ENCODE peak calls at places on chromosome 18, in nine cellular contexts. K, I, C, B, M, R, A, F and V are unnamed samples.
A peak's percentile ranks its signal among the peaks of the same experiment; 100 is the strongest.

GRCh38 chr18:71442830-71443229 is 1101.3 kb downstream of the CBLN2 start:
- DNase-seq in K (no peak), M (no peak), R (no peak), B (no peak), A (no peak), I (no peak), F (no peak), C (no peak), V (no peak)

GRCh38 chr18:44229693-44230108 is 451.0 kb upstream of the SETBP1 start:
- DNase-seq in M (peak; percentile 92), I (no peak), F (peak; percentile 62), B (peak; percentile 36), K (no peak), A (no peak), R (no peak), C (no peak), V (peak; percentile 44)

GRCh38 chr18:3217930-3218647 is 1.7 kb downstream of the MYOM1 start:
- DNase-seq in B (no peak), R (no peak), M (no peak), K (peak; percentile 60), I (no peak), A (peak; percentile 57), C (peak; percentile 41), F (no peak), V (peak; percentile 61)

GRCh38 chr18:4658804-4659203 is 203.7 kb upstream of the DLGAP1 start:
- DNase-seq in B (no peak), R (no peak), M (no peak), C (no peak), I (no peak), F (no peak), A (no peak), K (no peak), V (no peak)

GRCh38 chr18:51890762-51891161 is 449.2 kb upstream of the DCC start:
- DNase-seq in F (peak; percentile 58), M (no peak), C (peak; percentile 73), A (no peak), I (no peak), R (no peak), B (no peak), K (no peak), V (peak; percentile 49)

GRCh38 chr18:39434223-39434622 is 1868.6 kb upstream of the CELF4 start:
- DNase-seq in B (no peak), K (no peak), F (no peak), I (no peak), R (no peak), M (no peak), C (no peak), A (no peak), V (no peak)

GRCh38 chr18:62555135-62555534 is 32.3 kb downstream of the ZCCHC2 start:
- DNase-seq in B (peak; percentile 76), R (no peak), A (peak; percentile 36), K (no peak), C (no peak), M (no peak), I (no peak), F (no peak), V (no peak)

GRCh38 chr18:28905509-28905908 is 728.6 kb upstream of the CDH2 start:
- DNase-seq in F (no peak), M (no peak), K (no peak), R (no peak), I (no peak), A (no peak), C (no peak), B (peak; percentile 49), V (no peak)

GRCh38 chr18:34795070-34795740 is 85.1 kb downstream of the DTNA start:
- DNase-seq in K (no peak), B (no peak), R (no peak), M (no peak), I (no peak), F (no peak), A (no peak), C (no peak), V (no peak)

DNA sequence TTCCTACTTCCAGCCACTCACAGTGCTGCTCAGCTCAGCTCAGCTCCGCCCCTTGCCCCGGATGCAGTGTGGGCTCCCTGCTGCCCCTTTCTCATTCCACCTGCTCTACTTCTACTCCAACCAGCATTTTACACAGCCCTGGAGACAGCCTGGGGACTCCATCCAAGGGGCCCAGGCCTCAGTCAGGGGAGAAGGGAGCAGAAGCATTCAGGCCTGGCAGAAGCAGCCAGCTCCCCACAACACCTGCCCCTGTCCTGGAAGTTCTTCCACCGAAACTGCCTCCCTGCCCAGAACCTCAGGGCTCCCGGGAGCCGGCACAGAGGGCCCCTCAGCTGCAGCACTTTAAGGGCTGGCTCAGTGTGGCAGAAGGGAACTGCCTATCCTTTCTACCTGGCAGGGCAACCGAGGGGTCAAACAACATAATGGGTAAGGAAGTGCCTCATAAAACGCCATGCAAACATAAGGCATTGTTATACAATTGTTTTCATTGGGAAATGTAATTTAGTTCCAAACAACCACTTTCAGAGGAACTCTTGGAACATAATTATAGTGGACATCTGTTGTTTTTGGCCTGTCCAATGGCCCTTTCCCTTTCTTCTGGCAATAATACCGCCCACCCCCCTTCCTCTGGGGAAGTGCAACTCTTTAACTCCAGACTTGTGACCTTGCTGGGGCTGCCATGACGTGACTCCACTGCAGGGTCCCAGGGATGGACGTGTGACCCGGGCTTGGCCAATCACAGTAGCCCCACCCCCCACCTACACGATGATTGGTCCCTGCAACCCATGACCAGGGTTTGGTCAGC is 102.4 kb downstream of the LIPG start:
- DNase-seq in R (no peak), B (peak; percentile 97), K (peak; percentile 54), C (no peak), A (peak; percentile 4), M (peak; percentile 77), F (no peak), I (no peak), V (peak; percentile 51)
- H3K4me3 ChIP-seq in R (no peak overlapping the region), B (no peak overlapping the region), K (no peak overlapping the region), C (no peak overlapping the region), A (no peak overlapping the region), M (no peak overlapping the region), F (no peak overlapping the region), I (no peak overlapping the region), V (no peak overlapping the region)

DNA sequence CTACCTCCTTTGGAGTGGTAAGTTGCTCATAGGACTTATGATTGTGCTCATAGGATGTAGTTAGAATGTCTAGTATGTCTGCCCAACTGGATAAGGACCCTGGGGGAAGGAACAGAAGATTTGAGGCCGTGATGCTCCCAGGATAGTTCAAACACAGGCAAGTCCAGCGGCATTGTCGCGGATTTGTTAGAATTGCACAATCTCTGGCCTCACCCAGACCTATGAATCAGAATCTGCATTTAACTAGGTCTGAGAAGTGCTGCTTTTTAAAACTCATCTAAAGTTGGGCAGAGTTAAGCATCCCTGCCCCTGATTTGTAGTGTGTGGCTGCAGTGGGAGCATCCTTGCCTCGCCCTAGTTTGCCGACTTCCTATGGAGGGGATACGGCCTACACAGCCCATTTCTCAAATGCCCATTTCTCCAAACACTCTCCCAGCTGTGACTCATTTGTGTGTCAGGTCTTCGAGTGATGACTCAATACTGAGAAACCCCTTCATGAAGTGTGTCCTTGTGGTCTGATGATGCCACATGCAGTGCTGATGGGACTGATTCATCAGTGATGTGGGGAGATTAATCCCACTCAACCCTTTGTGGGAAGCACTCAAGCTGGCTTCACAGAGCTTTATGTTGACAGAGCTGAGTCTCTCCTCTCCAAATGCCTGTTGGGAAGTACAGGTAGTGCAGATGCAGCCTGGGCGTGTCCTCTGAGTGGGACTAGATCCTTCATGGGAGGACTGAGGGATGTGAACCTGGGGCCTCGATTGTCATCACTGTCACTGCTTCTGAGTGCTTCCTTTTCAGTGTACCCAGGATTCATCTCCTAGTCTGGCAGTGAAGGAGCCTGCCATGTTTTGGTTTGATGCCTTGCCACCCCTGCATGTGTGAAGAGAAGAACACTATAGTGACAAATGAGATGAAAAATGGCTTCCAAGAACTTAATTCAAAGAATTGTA is 18.7 kb downstream of the SMIM21 start:
- DNase-seq in M (no peak), R (peak; percentile 98), F (no peak), I (peak; percentile 6), B (peak; percentile 3), K (no peak), C (no peak), A (peak; percentile 2), V (no peak)
- TF ChIP-seq POLR2AphosphoS5 in M (no peak), R (peak; percentile 54), F (no peak), I (no peak), B (no peak), K (no peak), C (no peak), A (no peak), V (no peak)

GRCh38 chr18:41131050-41131449 is 824.0 kb upstream of the PIK3C3 start:
- DNase-seq in R (no peak), C (no peak), F (no peak), K (no peak), A (no peak), I (no peak), B (no peak), M (no peak), V (no peak)

GRCh38 chr18:41126541-41127235 is 828.3 kb upstream of the PIK3C3 start:
- DNase-seq in R (no peak), B (peak; percentile 13), F (no peak), C (no peak), M (no peak), K (no peak), A (no peak), I (no peak), V (no peak)

GRCh38 chr18:41134426-41134825 is 820.6 kb upstream of the PIK3C3 start:
- DNase-seq in K (no peak), F (no peak), R (no peak), M (no peak), B (no peak), A (no peak), C (no peak), I (no peak), V (no peak)

GRCh38 chr18:41128126-41128525 is 826.9 kb upstream of the PIK3C3 start:
- DNase-seq in K (no peak), F (no peak), R (no peak), A (no peak), I (no peak), C (no peak), M (no peak), B (no peak), V (no peak)

DNA sequence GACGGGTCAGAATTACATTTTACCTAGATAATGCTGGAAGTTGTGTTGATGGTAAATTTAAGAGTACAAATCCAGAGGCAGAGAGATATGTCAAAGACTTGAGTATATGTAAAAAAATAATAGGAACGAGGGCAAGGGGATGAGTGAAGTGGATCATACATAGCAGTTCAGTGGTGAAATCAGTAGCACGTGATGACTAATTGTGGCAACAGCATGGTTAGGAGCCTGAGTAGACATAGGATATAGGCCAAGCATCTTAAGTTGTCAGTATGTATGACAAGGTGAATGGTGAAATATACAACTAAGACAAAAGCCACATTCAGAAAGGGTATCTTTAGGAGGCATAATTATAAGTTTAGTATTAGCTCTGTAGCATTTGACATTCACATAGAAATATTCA is 826.5 kb upstream of the PIK3C3 start:
- DNase-seq in K (no peak), I (no peak), F (no peak), A (no peak), R (no peak), B (no peak), M (no peak), C (no peak), V (no peak)
- H3K27ac ChIP-seq in K (no peak overlapping the region), I (no peak overlapping the region), F (no peak overlapping the region), A (no peak overlapping the region), R (no peak overlapping the region), B (no peak overlapping the region), M (no peak overlapping the region), C (no peak overlapping the region), V (no peak overlapping the region)

DNA sequence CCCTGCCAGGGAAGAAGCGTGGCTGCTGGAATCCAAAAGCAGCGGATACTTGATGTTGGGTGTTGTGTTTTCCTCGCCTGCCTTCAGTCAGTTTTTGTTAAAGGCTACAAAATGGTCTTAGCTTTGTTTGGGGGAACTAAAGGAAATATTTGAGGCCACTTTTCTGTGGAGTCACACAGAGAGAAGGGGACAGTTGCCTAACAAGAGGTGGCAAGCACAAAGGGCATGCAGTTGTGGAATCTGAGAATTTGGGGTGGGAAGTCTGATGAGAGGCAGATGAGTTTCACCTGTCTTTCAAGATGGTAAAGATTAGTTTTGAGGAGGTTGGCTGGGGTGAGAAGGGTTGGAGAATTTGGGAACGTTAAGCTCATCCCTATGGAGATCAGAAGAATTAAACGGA is 2.9 kb downstream of the MALT1 start:
- DNase-seq in B (no peak), K (no peak), F (no peak), A (no peak), C (no peak), I (no peak), M (no peak), R (no peak), V (no peak)
- H3K4me3 ChIP-seq in B (no peak overlapping the region), K (no peak overlapping the region), F (no peak overlapping the region), A (no peak overlapping the region), C (no peak overlapping the region), I (no peak overlapping the region), M (no peak overlapping the region), R (no peak overlapping the region), V (no peak overlapping the region)